ENCODE peak calls at places on chromosomes 3 and 15, in nine cellular contexts. W, M, J, T, D, V, U, P and Y are unnamed samples.

GRCh38 chr3:172601066-172601832 is 78.0 kb upstream of the TNFSF10 start:
- DNase-seq in T (no peak), D (no peak), U (no peak), W (no peak), P (no peak), M (no peak), J (no peak), V (no peak), Y (no peak)

GRCh38 chr3:52428151-52429005 is 16.5 kb downstream of the SEMA3G start:
- DNase-seq in J (peak; percentile 52), P (no peak), M (peak; percentile 90), U (no peak), D (no peak), V (peak; percentile 78), W (peak; percentile 84), T (peak; percentile 50), Y (no peak)

GRCh38 chr3:57952208-57952631 is 56.0 kb upstream of the FLNB start:
- DNase-seq in J (peak; percentile 49), P (peak; percentile 45), W (peak; percentile 88), M (peak; percentile 88), T (peak; percentile 62), U (peak; percentile 38), D (no peak), V (peak; percentile 54), Y (no peak)

GRCh38 chr3:123055352-123055751 is 11.5 kb upstream of the PDIA5 start:
- DNase-seq in V (no peak), D (no peak), M (no peak), T (no peak), U (no peak), W (no peak), P (no peak), J (no peak), Y (no peak)

GRCh38 chr3:182081096-182081495 is 369.4 kb downstream of the SOX2 start:
- DNase-seq in D (no peak), J (no peak), U (no peak), W (no peak), T (no peak), P (no peak), M (no peak), V (no peak), Y (no peak)

GRCh38 chr3:16828815-16829214 is 55.9 kb upstream of the PLCL2 start:
- DNase-seq in V (peak; percentile 46), W (peak; percentile 83), U (no peak), M (peak; percentile 87), D (no peak), P (no peak), J (no peak), T (no peak), Y (no peak)

GRCh38 chr3:17802993-17803392 is 60.6 kb upstream of the TBC1D5 start:
- DNase-seq in J (no peak), P (no peak), U (no peak), V (no peak), M (no peak), T (no peak), D (no peak), W (no peak), Y (no peak)

GRCh38 chr15:42385206-42385979 is 26.1 kb downstream of the CAPN3 start:
- DNase-seq in M (peak; percentile 72), T (no peak), V (no peak), U (no peak), D (no peak), J (peak; percentile 40), W (peak; percentile 59), P (no peak), Y (no peak)

GRCh38 chr15:59371458-59372351 is 966 bp downstream of the MYO1E start:
- DNase-seq in V (no peak), P (no peak), D (no peak), W (no peak), T (peak; percentile 22), J (no peak), M (peak; percentile 37), U (peak; percentile 37), Y (no peak)

GRCh38 chr3:52870471-52870870 is 26.9 kb downstream of the STIMATE start:
- DNase-seq in M (no peak), U (no peak), D (no peak), T (no peak), P (no peak), J (no peak), W (no peak), V (no peak), Y (no peak)

GRCh38 chr3:186854954-186855353 is 12.4 kb downstream of the ADIPOQ start:
- DNase-seq in D (no peak), P (no peak), J (no peak), V (no peak), T (no peak), M (no peak), W (no peak), U (no peak), Y (no peak)

GRCh38 chr15:74400313-74400850 is 32.9 kb upstream of the CYP11A1 start:
- DNase-seq in D (no peak), M (peak; percentile 56), V (no peak), W (peak; percentile 73), J (no peak), T (no peak), U (no peak), P (no peak), Y (no peak)

GRCh38 chr3:182244222-182244971 is 532.7 kb downstream of the SOX2 start:
- DNase-seq in P (no peak), J (no peak), D (no peak), W (no peak), M (no peak), V (no peak), U (no peak), T (no peak), Y (no peak)

GRCh38 chr15:89888214-89888804 is 5.5 kb downstream of the AP3S2 start:
- DNase-seq in U (no peak), T (no peak), V (no peak), M (peak; percentile 80), J (no peak), P (no peak), W (peak; percentile 91), D (no peak), Y (no peak)

GRCh38 chr3:139577899-139578298 is 38.4 kb upstream of the RBP1 start:
- DNase-seq in J (no peak), M (no peak), D (no peak), V (no peak), U (no peak), T (no peak), P (no peak), W (no peak), Y (no peak)

GRCh38 chr15:74326759-74327158 is 40.7 kb downstream of the CYP11A1 start:
- DNase-seq in U (no peak), V (peak; percentile 92), M (no peak), P (no peak), D (no peak), W (peak; percentile 35), T (no peak), J (no peak), Y (no peak)

GRCh38 chr3:197000211-197000610 is 29.4 kb downstream of the MELTF start:
- DNase-seq in U (no peak), T (peak; percentile 4), M (peak; percentile 40), V (no peak), D (no peak), P (no peak), W (peak; percentile 19), J (no peak), Y (no peak)

GRCh38 chr3:196932600-196932999 is 9.7 kb downstream of the NCBP2 start:
- DNase-seq in P (no peak), V (no peak), W (no peak), U (no peak), J (no peak), M (no peak), T (no peak), D (no peak), Y (no peak)

GRCh38 chr15:65088643-65089021 is 12.1 kb downstream of the KBTBD13 start:
- DNase-seq in P (no peak), U (no peak), T (no peak), W (no peak), V (no peak), D (no peak), J (no peak), M (no peak), Y (no peak)

GRCh38 chr15:27725733-27726132 is 373.4 kb downstream of the OCA2 start:
- DNase-seq in W (no peak), U (no peak), P (no peak), J (peak; percentile 6), V (no peak), M (no peak), D (no peak), T (no peak), Y (no peak)
- H3K4me3 ChIP-seq in W (no peak overlapping the region), U (no peak overlapping the region), P (no peak overlapping the region), J (no peak overlapping the region), V (no peak overlapping the region), M (no peak overlapping the region), D (no peak overlapping the region), T (no peak overlapping the region), Y (no peak overlapping the region)

DNA sequence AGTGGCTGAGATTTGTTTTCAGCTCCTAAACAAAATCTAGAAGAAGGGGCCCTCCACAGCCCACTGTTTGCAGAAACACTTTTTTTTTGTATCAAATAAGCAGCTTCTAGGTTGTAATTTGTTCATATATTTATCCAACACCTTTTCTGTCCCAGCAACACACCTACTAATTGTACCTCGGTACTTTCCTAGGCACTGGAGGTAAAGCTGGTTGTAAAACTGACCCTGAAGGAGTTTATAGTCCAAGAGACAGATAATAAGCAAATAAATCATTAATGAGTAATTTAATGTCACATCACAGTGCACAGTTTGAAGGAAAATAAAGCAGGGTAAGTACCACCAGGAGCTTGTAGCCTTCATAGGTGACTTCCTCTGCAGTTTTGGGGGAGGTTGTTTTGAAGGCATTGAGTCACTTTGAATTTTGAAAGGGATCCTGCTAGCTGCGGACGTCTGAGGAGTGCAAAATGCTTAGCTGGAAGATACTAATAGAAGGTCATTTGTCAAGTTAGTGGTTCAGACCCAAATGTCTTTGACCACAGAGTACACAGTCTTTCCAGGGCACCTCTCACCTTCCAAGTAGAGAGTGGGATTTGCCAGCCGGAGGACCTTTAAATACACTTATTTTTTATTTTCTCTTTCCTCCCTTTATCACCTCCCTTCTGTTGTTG is 53.7 kb downstream of the CMSS1 start:
- DNase-seq in J (no peak), V (no peak), M (no peak), T (no peak), W (peak; percentile 42), D (no peak), U (no peak), P (no peak), Y (no peak)
- H3K4me3 ChIP-seq in J (no peak overlapping the region), V (no peak overlapping the region), M (no peak overlapping the region), T (peak overlapping the region; percentile 43), W (no peak overlapping the region), D (peak overlapping the region; percentile 83), U (peak overlapping the region; percentile 43), P (peak overlapping the region; percentile 96), Y (peak overlapping the region; percentile 11)

GRCh38 chr3:15439476-15439875 is 12.1 kb downstream of the EAF1 start:
- DNase-seq in V (no peak), D (no peak), W (peak; percentile 72), M (peak; percentile 74), J (no peak), T (no peak), P (no peak), U (no peak), Y (no peak)
- H3K4me3 ChIP-seq in V (no peak overlapping the region), D (no peak overlapping the region), W (no peak overlapping the region), M (no peak overlapping the region), J (no peak overlapping the region), T (no peak overlapping the region), P (no peak overlapping the region), U (no peak overlapping the region), Y (no peak overlapping the region)

DNA sequence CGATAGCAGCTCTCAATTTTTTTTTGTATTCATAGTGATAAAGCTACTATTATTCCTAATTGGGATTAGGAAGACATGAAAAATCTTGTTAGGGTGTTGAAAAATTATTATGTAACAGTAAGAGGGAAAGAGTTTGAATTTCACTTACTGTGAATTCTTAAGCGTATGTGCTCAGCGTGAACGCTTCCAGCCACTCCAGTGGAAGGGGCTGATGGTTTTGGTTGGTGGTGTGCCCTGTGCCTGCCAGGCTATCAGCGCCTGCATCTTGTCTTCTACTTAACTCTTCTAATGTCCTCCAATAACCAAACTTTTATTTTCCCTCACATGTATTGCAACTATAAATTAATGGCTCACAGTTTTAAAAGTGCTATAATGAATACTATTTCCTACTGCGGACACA is 22.5 kb downstream of the CDIN1 start:
- DNase-seq in V (no peak), M (no peak), T (peak; percentile 22), U (peak; percentile 35), J (no peak), W (no peak), P (no peak), D (no peak), Y (no peak)
- H3K4me3 ChIP-seq in V (no peak overlapping the region), M (no peak overlapping the region), T (peak overlapping the region; percentile 40), U (peak overlapping the region; percentile 42), J (no peak overlapping the region), W (no peak overlapping the region), P (peak overlapping the region; percentile 53), D (no peak overlapping the region), Y (no peak overlapping the region)